ENCODE peak calls at places on chromosome 20, in seven cellular contexts. M is effector memory CD8-positive, alpha-beta T cell; X is WERI-Rb-1; U is GM03348; B is H1; V is effector memory CD4-positive, alpha-beta T cell; P is neural crest cell. N is an unnamed sample.

GRCh38 chr20:38559764-38560163 is 21.2 kb upstream of the ADIG start:
- DNase-seq in M (no peak), X (no peak), U (no peak), B (no peak), V (no peak), P (no peak), N (no peak)

GRCh38 chr20:38250607-38251006 is 9.9 kb downstream of the KIAA1755 start:
- DNase-seq in M (no peak), X (no peak), U (no peak), B (no peak), V (no peak), P (no peak), N (no peak)

GRCh38 chr20:19565721-19566120 is 192.3 kb upstream of the RIN2 start:
- DNase-seq in M (no peak), X (no peak), U (no peak), B (no peak), V (no peak), P (no peak), N (no peak)

GRCh38 chr20:57189713-57190112 is 76.7 kb downstream of the BMP7 start:
- DNase-seq in M (no peak), X (no peak), U (no peak), B (no peak), V (no peak), P (no peak), N (no peak)

GRCh38 chr20:61135966-61136365 is 116.1 kb upstream of the CDH4 start:
- DNase-seq in M (no peak), X (peak), U (no peak), B (no peak), V (no peak), P (peak), N (no peak)

GRCh38 chr20:57432874-57433491 is 41.8 kb downstream of the RBM38 start:
- DNase-seq in M (peak), X (no peak), U (no peak), B (no peak), V (peak), P (no peak), N (no peak)

GRCh38 chr20:50601511-50602431 is 89.6 kb downstream of the RIPOR3 start:
- DNase-seq in M (no peak), X (no peak), U (no peak), B (no peak), V (no peak), P (no peak), N (no peak)

GRCh38 chr20:23744726-23745646 is 5.7 kb downstream of the CST1 start:
- DNase-seq in M (no peak), X (no peak), U (no peak), B (no peak), V (no peak), P (no peak), N (no peak)